ENCODE peak calls at places on chromosome 4, in four cellular contexts. S is H9, F is mesenchymal stem cell, V is H1. M is an unnamed sample.

GRCh38 chr4:153523941-153524386 is 57.8 kb downstream of the TMEM131L start:
- DNase-seq in S (no peak), F (no peak), V (no peak), M (no peak)

GRCh38 chr4:70713453-70714026 is 8.2 kb upstream of the RUFY3 start:
- DNase-seq in S (no peak), F (no peak), V (no peak), M (no peak)

GRCh38 chr4:24912252-24913098 is at the start of gene CCDC149:
- DNase-seq in S (peak; percentile 86), F (peak; percentile 64), V (peak; percentile 53), M (peak; percentile 51)

GRCh38 chr4:86876894-86877685 is 15.1 kb downstream of the C4orf36 start:
- DNase-seq in S (no peak), F (no peak), V (no peak), M (no peak)

GRCh38 chr4:101155368-101155767 is 192.0 kb downstream of the PPP3CA start:
- DNase-seq in S (no peak), F (peak; percentile 52), V (no peak), M (no peak)

GRCh38 chr4:171924761-171925376 is 111.7 kb downstream of the GALNTL6 start:
- DNase-seq in S (no peak), F (no peak), V (no peak), M (no peak)

GRCh38 chr4:104591505-104591904 is 96.8 kb upstream of the CXXC4 start:
- DNase-seq in S (peak; percentile 84), F (peak; percentile 94), V (peak; percentile 56), M (peak; percentile 56)

GRCh38 chr4:44869222-44869882 is 143.0 kb upstream of the GNPDA2 start:
- DNase-seq in S (no peak), F (no peak), V (no peak), M (no peak)

GRCh38 chr4:78710536-78710935 is 65.6 kb upstream of the BMP2K start:
- DNase-seq in S (no peak), F (no peak), V (no peak), M (no peak)

GRCh38 chr4:27442146-27442545 is 581.5 kb downstream of the STIM2 start:
- DNase-seq in S (no peak), F (no peak), V (no peak), M (no peak)

GRCh38 chr4:83875437-83875836 is 339.5 kb downstream of the GPAT3 start:
- DNase-seq in S (no peak), F (no peak), V (no peak), M (no peak)

GRCh38 chr4:163196904-163197505 is 30.3 kb upstream of the NAF1 start:
- DNase-seq in S (no peak), F (no peak), V (no peak), M (no peak)

GRCh38 chr4:141464366-141464765 is 172.0 kb upstream of the IL15 start:
- DNase-seq in S (no peak), F (no peak), V (no peak), M (no peak)

GRCh38 chr4:38964942-38965775 is 67.0 kb downstream of the TMEM156 start:
- DNase-seq in S (no peak), F (no peak), V (no peak), M (no peak)

GRCh38 chr4:168784786-168785461 is 225.1 kb downstream of the CBR4 start:
- DNase-seq in S (no peak), F (no peak), V (no peak), M (peak; percentile 81)

GRCh38 chr4:87910795-87911194 is 64.7 kb upstream of the SPP1 start:
- DNase-seq in S (no peak), F (no peak), V (no peak), M (no peak)
- H4K8ac ChIP-seq in S (no peak overlapping the region), F (no peak overlapping the region), V (no peak overlapping the region), M (no peak overlapping the region)

GRCh38 chr4:3384771-3385701 is 56.7 kb upstream of the HGFAC start:
- DNase-seq in S (no peak), F (no peak), V (no peak), M (no peak)
- H3K4ac ChIP-seq in S (no peak overlapping the region), F (no peak overlapping the region), V (peak overlapping the region; percentile 57), M (peak overlapping the region; percentile 61)

DNA sequence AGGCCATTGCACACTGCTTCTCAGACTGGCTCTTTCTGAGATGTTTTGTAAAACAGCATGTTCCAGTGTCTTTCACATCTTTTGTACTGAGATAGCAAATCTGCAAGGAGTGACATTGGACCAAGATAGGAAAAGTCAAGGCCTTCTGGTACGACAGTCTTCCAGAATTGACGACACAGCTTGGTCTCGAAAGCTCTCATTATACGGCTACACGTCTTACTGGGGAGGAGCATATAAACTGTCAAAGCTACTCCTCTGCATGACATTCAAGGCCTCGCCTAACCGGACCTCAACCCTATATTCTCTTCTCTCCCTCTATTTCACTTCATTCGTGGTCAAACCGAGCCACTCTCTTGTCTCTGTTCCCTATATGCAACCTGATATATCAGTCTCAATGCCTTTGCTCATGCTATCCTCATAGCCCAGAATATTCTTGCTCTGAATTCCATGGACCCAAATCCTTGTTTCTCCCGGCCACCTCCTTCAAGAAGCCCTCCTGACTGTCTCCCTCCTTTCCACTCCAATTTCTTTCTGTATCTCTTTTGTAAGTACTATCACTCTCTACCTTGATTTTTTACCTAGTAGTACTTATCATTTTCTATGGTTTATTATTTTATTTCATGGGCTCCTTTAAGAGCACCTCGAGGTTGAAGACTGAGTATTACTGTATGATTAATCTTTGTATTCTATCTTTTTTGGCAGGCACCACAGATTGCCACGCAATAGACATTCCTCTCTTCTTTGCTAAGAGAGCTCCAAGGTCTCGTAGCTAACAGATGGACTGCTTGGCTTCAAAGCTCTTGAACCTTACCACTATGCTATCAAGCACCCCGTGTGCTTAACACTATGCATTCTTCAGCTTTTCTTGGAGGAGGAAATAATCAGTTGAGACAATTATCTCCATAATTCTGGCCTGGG is 35.1 kb downstream of the RBM47 start:
- DNase-seq in S (no peak), F (no peak), V (no peak), M (no peak)
- H2BK12ac ChIP-seq in S (no peak overlapping the region), F (no peak overlapping the region), V (no peak overlapping the region), M (no peak overlapping the region)

GRCh38 chr4:13430834-13431568 is 53.1 kb downstream of the RAB28 start:
- DNase-seq in S (no peak), F (no peak), V (no peak), M (no peak)

GRCh38 chr4:13432453-13432852 is 51.7 kb downstream of the RAB28 start:
- DNase-seq in S (no peak), F (peak; percentile 26), V (no peak), M (no peak)

DNA sequence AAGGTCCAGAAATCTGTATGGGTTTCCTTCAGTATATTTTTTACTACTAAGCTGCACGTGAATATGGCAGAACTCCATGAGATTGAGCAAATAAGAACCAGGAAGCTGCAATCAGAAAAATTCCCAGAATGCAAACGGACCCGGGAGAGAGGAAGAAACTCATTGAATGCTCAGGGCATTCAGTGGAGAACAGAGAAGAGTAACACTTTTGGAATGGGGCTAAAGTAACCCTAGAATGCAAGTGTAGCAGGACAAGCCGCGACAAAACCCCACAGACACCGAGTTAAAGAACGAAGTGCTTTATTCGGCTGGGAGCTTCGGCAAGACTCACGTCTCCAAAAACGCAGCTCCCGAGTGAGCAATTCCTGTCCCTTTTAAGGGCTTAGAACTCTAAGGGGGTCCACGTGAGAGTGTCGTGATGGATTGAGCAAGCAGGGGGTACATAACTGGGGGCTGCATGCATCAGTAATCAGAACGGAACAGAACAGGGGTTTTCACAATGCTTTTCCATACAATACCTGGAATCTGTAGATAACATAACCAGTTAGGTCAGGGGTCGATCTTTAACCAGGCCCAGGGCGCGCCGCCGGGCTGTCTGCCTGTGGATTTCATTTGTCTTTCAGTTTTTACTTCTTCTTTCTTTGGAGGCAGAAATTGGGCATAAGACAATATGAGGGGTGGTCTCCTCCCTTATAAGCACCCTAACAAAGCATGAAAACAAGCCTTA is 56.4 kb downstream of the RAB28 start:
- DNase-seq in S (no peak), F (no peak), V (no peak), M (no peak)
- H4K8ac ChIP-seq in S (no peak overlapping the region), F (no peak overlapping the region), V (no peak overlapping the region), M (no peak overlapping the region)

M was measured in neuronal stem cell.